ENCODE peak calls at places on chromosomes 12 and 14, in eight cellular contexts. Z is fibroblast of the aortic adventitia, W is sciatic nerve, Y is heart left ventricle, A is HAP-1, R is NCI-H1417, B is skeletal muscle cell, C is colonic mucosa. L is an unnamed sample.

GRCh38 chr12:26124491-26125450 is at the start of gene BHLHE41:
- DNase-seq in R (peak), B (no peak), C (peak), W (peak), A (peak), Y (peak), Z (peak), L (peak)

GRCh38 chr12:24398605-24399004 is 449.1 kb upstream of the SOX5 start:
- DNase-seq in Y (no peak), W (no peak), R (no peak), B (no peak), A (no peak), C (no peak), Z (no peak), L (no peak)

GRCh38 chr14:92657457-92658142 is 90.8 kb downstream of the LGMN start:
- DNase-seq in R (no peak), C (no peak), Z (no peak), B (no peak), W (peak), A (no peak), Y (peak), L (peak)

GRCh38 chr14:69133206-69134125 is 19.5 kb downstream of the DCAF5 start:
- DNase-seq in Y (no peak), Z (peak), A (no peak), B (peak), R (peak), C (no peak), W (no peak), L (peak)

GRCh38 chr12:11801643-11802042 is 152.2 kb downstream of the ETV6 start:
- DNase-seq in R (no peak), Z (no peak), W (no peak), A (no peak), B (no peak), C (no peak), Y (no peak), L (no peak)

GRCh38 chr14:90968025-90968424 is 92.4 kb downstream of the RPS6KA5 start:
- DNase-seq in Z (peak), C (no peak), Y (no peak), B (no peak), W (no peak), A (no peak), R (no peak), L (no peak)

GRCh38 chr12:42957136-42957535 is 367.6 kb upstream of the PRICKLE1 start:
- DNase-seq in C (no peak), W (no peak), Y (peak), R (no peak), Z (peak), B (no peak), A (no peak), L (no peak)

GRCh38 chr12:79921786-79922185 is 13.1 kb downstream of the PPP1R12A start:
- DNase-seq in Z (no peak), A (no peak), R (no peak), W (no peak), C (peak), B (no peak), Y (no peak), L (no peak)

GRCh38 chr12:2624543-2625266 is 170.1 kb upstream of the FKBP4 start:
- DNase-seq in Y (no peak), A (peak), W (no peak), Z (peak), C (no peak), R (peak), B (no peak), L (no peak)

GRCh38 chr12:130484221-130484620 is 146.5 kb downstream of the PIWIL1 start:
- DNase-seq in W (no peak), B (no peak), Y (no peak), A (no peak), R (no peak), C (no peak), Z (no peak), L (no peak)

GRCh38 chr12:7099290-7099996 is 7.2 kb upstream of the C1R start:
- DNase-seq in C (no peak), A (no peak), B (no peak), Z (no peak), W (peak), R (peak), Y (no peak), L (no peak)

GRCh38 chr12:27178723-27179398 is 65.2 kb upstream of the STK38L start:
- DNase-seq in A (no peak), Y (no peak), Z (peak), R (no peak), B (no peak), W (no peak), C (no peak), L (no peak)

GRCh38 chr12:1314523-1314922 is 279.9 kb downstream of the FBXL14 start:
- DNase-seq in W (no peak), B (no peak), Z (no peak), A (no peak), R (no peak), Y (no peak), C (no peak), L (no peak)

GRCh38 chr14:92316937-92317336 is 6.0 kb upstream of the SLC24A4 start:
- DNase-seq in B (no peak), Z (no peak), C (no peak), R (no peak), Y (no peak), W (no peak), A (no peak), L (no peak)

GRCh38 chr12:19539836-19540235 is 100.5 kb downstream of the AEBP2 start:
- DNase-seq in Y (no peak), R (no peak), C (no peak), A (peak), Z (no peak), B (no peak), W (no peak), L (no peak)

GRCh38 chr14:20386276-20386855 is 26.9 kb downstream of the TEP1 start:
- DNase-seq in R (no peak), B (no peak), Z (no peak), C (no peak), A (no peak), Y (no peak), W (no peak), L (no peak)

GRCh38 chr12:115325858-115326257 is 641.9 kb upstream of the TBX3 start:
- DNase-seq in Y (no peak), W (no peak), C (peak), Z (no peak), A (no peak), R (no peak), B (no peak), L (no peak)

GRCh38 chr14:61452452-61452851 is 131.1 kb downstream of the PRKCH start:
- DNase-seq in W (no peak), Y (no peak), Z (no peak), B (no peak), C (no peak), R (no peak), A (no peak), L (no peak)

GRCh38 chr12:46049665-46050064 is 59.3 kb upstream of the SCAF11 start:
- DNase-seq in A (no peak), R (no peak), C (no peak), W (no peak), Z (no peak), Y (no peak), B (no peak), L (no peak)

GRCh38 chr12:120708646-120709045 is 1.6 kb upstream of the UNC119B start:
- DNase-seq in A (no peak), R (no peak), Y (no peak), B (no peak), Z (no peak), W (no peak), C (no peak), L (no peak)

GRCh38 chr12:89701606-89702206 is 6.9 kb downstream of the ATP2B1 start:
- DNase-seq in A (no peak), C (no peak), Z (no peak), W (no peak), B (no peak), R (no peak), Y (no peak), L (no peak)

GRCh38 chr12:39620664-39621658 is 1.4 kb upstream of the ABCD2 start:
- DNase-seq in C (no peak), W (no peak), Z (peak), B (no peak), R (peak), A (no peak), Y (no peak), L (no peak)

GRCh38 chr14:94383777-94384176 is 4.6 kb downstream of the SERPINA1 start:
- DNase-seq in R (no peak), C (no peak), Z (no peak), B (no peak), Y (no peak), A (no peak), W (no peak), L (no peak)

L was measured in adrenal gland.